ENCODE peak calls at places on chromosomes 1 and 21, in four cellular contexts. E is HepG2, B is A549, P is WTC11. V is an unnamed sample.
A peak's percentile ranks its signal among the peaks of the same experiment; 100 is the strongest.

GRCh38 chr1:14755518-14756252 is 157.2 kb downstream of the KAZN start:
- DNase-seq in E (no peak), B (no peak), P (no peak), V (no peak)

GRCh38 chr1:26536081-26536480 is 6.5 kb downstream of the RPS6KA1 start:
- DNase-seq in E (no peak), B (no peak), P (no peak), V (no peak)

GRCh38 chr1:193749868-193750267 is 563.5 kb upstream of the B3GALT2 start:
- DNase-seq in E (no peak), B (no peak), P (no peak), V (no peak)

GRCh38 chr21:42145569-42146250 is 73.2 kb upstream of the ABCG1 start:
- DNase-seq in E (peak; percentile 33), B (peak; percentile 44), P (peak; percentile 70), V (peak; percentile 85)

GRCh38 chr21:42164064-42164789 is 54.7 kb upstream of the ABCG1 start:
- DNase-seq in E (peak; percentile 24), B (peak; percentile 24), P (peak; percentile 57), V (no peak)

GRCh38 chr1:111729271-111729921 is 9.8 kb downstream of the INKA2 start:
- DNase-seq in E (no peak), B (no peak), P (no peak), V (no peak)

GRCh38 chr1:53153752-53154151 is 11.3 kb upstream of the SLC1A7 start:
- DNase-seq in E (no peak), B (no peak), P (no peak), V (no peak)

GRCh38 chr21:19244502-19245187 is 841.1 kb upstream of the TMPRSS15 start:
- DNase-seq in E (no peak), B (no peak), P (no peak), V (no peak)

GRCh38 chr1:240465531-240465940 is 146.4 kb downstream of the GREM2 start:
- DNase-seq in E (no peak), B (no peak), P (peak; percentile 12), V (no peak)

GRCh38 chr1:186799689-186800054 is 29.1 kb upstream of the PLA2G4A start:
- DNase-seq in E (no peak), B (no peak), P (no peak), V (no peak)
- TF ChIP-seq HMGXB4 in E (no peak), B (no peak), P (no peak), V (no peak)

GRCh38 chr1:97920832-97921571 is at the start of gene DPYD:
- DNase-seq in E (peak; percentile 60), B (peak; percentile 87), P (peak; percentile 87), V (peak; percentile 79)
- TF ChIP-seq MAX in E (no peak), B (no peak), P (no peak), V (no peak)

DNA sequence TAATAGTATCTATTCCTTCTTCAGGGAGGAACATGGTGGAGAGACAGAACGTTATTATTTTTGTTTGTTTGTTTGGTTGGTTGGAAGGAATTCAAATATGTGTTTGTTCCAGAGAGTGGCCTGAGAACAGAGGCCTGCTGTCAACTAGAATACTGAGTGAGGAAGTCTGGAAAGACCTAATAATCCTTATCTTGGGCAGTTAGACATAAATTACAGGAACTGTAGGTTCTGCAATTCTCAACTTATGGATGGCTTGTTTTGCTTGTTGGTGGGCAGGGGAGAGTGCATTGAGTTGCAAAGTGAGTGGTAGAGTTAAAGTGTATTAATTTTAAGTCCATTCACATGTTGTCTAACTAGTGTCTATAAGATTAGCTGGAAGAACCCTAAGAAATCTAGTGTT is 197.6 kb downstream of the BACH1 start:
- DNase-seq in E (no peak), B (no peak), P (no peak), V (no peak)
- TF ChIP-seq HMGXB4 in E (no peak), B (no peak), P (no peak), V (no peak)

DNA sequence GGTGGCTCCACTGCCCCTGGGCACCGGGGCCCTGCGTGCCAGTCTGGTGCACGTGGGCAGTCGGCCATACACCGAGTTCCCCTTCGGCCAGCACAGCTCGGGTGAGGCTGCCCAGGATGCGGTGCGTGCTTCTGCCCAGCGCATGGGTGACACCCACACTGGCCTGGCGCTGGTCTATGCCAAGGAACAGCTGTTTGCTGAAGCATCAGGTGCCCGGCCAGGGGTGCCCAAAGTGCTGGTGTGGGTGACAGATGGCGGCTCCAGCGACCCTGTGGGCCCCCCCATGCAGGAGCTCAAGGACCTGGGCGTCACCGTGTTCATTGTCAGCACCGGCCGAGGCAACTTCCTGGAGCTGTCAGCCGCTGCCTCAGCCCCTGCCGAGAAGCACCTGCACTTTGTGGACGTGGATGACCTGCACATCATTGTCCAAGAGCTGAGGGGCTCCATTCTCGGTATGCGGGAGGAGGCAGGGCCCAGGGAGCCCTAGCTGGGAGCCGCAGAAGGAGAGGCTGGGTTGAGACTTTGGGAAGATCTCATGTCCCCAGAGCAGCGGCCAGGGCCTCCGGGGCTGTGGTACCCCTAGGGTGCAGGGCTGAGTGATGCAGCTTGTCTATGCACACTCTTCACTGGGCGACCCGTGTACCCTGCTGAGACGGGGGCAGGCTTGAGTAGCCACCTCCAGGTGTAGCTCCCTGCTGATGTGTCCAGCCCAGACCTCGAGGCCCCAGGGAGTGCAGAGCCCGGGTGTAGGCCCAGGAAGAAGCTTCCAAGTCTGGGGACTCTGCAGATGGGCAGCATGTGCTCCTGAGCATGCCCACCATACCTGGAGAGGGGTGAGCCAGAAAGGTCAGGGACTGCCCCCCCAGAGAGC is 1.8 kb downstream of the VWA1 start:
- DNase-seq in E (no peak), B (no peak), P (no peak), V (no peak)
- TF ChIP-seq MAX in E (no peak), B (no peak), P (no peak), V (no peak)

GRCh38 chr1:7784492-7785071 is 491 bp downstream of the PER3 start:
- DNase-seq in E (no peak), B (no peak), P (peak; percentile 21), V (no peak)
- TF ChIP-seq HMGXB4 in E (no peak), B (no peak), P (no peak), V (no peak)

GRCh38 chr1:64183380-64183984 is 19.9 kb upstream of the UBE2U start:
- DNase-seq in E (no peak), B (no peak), P (peak; percentile 28), V (no peak)

GRCh38 chr1:64186138-64186897 is 17.1 kb upstream of the UBE2U start:
- DNase-seq in E (no peak), B (no peak), P (no peak), V (no peak)

GRCh38 chr1:64182207-64182606 is 21.2 kb upstream of the UBE2U start:
- DNase-seq in E (no peak), B (no peak), P (no peak), V (no peak)

GRCh38 chr1:64186898-64187280 is 16.5 kb upstream of the UBE2U start:
- DNase-seq in E (no peak), B (no peak), P (no peak), V (no peak)

DNA sequence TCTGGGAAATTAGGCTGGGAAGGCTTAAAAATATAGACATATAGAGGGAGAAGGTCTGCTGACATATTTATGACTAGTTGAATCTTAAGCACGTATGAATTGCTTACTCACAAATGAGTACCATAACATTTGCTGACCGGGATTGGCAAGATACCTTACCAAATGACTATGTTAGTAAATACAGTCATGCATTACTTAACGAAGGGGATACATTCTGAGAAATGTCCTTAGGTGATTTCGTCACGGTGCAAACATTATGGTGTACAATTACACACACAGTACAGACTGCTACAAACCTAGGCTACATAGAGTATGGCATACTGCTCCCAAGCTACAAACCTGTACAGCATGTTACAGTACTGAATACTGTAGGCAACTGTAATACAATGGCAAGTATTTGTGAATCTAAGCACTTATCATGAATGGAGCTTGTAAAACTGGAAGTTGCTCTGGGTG is 19.4 kb upstream of the UBE2U start:
- DNase-seq in E (no peak), B (no peak), P (no peak), V (no peak)
- TF ChIP-seq MAX in E (no peak), B (no peak), P (no peak), V (no peak)